ENCODE peak calls at places on chromosome 21, in eight cellular contexts. M is heart right ventricle, S is BJ, K is AG10803, T is GM06990, F is cardiac muscle cell, G is HFF-Myc, J is GM12865. O is an unnamed sample.

GRCh38 chr21:38478782-38479181 is 19.5 kb downstream of the ERG start:
- DNase-seq in M (no peak), S (no peak), K (no peak), T (no peak), F (peak; percentile 83), G (no peak), J (no peak), O (no peak)

GRCh38 chr21:29359718-29360117 is 61.0 kb downstream of the BACH1 start:
- DNase-seq in M (no peak), S (no peak), K (no peak), T (no peak), F (no peak), G (no peak), J (no peak), O (no peak)

GRCh38 chr21:42349420-42350075 is 1.2 kb downstream of the TFF2 start:
- DNase-seq in M (no peak), S (no peak), K (no peak), T (no peak), F (no peak), G (no peak), J (no peak), O (no peak)

GRCh38 chr21:40839551-40839950 is 7.4 kb downstream of the DSCAM start:
- DNase-seq in M (no peak), S (no peak), K (no peak), T (no peak), F (no peak), G (no peak), J (no peak), O (no peak)

GRCh38 chr21:18493420-18493819 is 89.8 kb upstream of the TMPRSS15 start:
- DNase-seq in M (no peak), S (no peak), K (no peak), T (no peak), F (no peak), G (no peak), J (no peak), O (no peak)

GRCh38 chr21:34701726-34702125 is 32.9 kb downstream of the CLIC6 start:
- DNase-seq in M (no peak), S (no peak), K (peak; percentile 31), T (no peak), F (no peak), G (no peak), J (no peak), O (no peak)

GRCh38 chr21:23968722-23969647 is 1638.3 kb downstream of the MRPL39 start:
- DNase-seq in M (no peak), S (no peak), K (no peak), T (peak; percentile 6), F (no peak), G (peak; percentile 0), J (peak; percentile 74), O (peak; percentile 10)

GRCh38 chr21:26684866-26685265 is 111.8 kb upstream of the CYYR1 start:
- DNase-seq in M (no peak), S (no peak), K (no peak), T (no peak), F (no peak), G (no peak), J (no peak), O (no peak)

GRCh38 chr21:40671721-40672120 is 175.2 kb downstream of the DSCAM start:
- DNase-seq in M (no peak), S (no peak), K (peak; percentile 3), T (no peak), F (no peak), G (no peak), J (no peak), O (no peak)

GRCh38 chr21:19468981-19469715 is 1065.6 kb upstream of the TMPRSS15 start:
- DNase-seq in M (no peak), S (no peak), K (no peak), T (no peak), F (peak; percentile 18), G (no peak), J (no peak), O (no peak)

GRCh38 chr21:32135401-32136363 is 143.2 kb downstream of the MIS18A start:
- DNase-seq in M (no peak), S (peak; percentile 65), K (peak; percentile 96), T (peak; percentile 56), F (no peak), G (peak; percentile 89), J (peak; percentile 77), O (peak; percentile 46)

GRCh38 chr21:39010629-39011404 is 172.4 kb downstream of the PSMG1 start:
- DNase-seq in M (no peak), S (no peak), K (no peak), T (no peak), F (no peak), G (no peak), J (no peak), O (no peak)

GRCh38 chr21:42400525-42400924 is 3.2 kb upstream of the UBASH3A start:
- DNase-seq in M (no peak), S (no peak), K (peak; percentile 3), T (no peak), F (peak; percentile 6), G (peak; percentile 22), J (peak; percentile 37), O (no peak)

DNA sequence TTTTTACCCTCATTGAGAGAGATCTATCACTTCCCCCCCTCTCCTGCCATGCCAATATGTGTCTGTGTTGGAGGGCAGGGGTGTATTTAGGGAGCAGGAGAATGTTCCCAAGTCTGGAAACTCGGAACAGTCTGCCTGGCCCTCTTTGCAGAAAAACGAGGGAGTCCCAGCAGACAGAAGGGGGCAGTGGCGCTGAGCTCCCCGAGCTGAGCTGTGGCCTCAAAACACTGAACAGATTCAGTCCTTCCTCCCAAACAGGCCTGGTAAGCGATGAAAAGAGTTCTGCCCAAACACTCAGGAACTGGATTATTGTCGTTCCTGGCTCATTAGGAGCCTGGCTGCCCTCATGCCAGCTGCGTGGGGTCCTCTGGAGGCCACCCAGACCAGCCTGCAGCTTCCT is 981 bp downstream of the CLDN14 start:
- DNase-seq in M (no peak), S (no peak), K (peak; percentile 31), T (no peak), F (peak; percentile 17), G (no peak), J (no peak), O (no peak)
- TF ChIP-seq CTCF in M (no peak), S (peak; percentile 48), K (peak; percentile 50), T (peak; percentile 46), F (peak; percentile 33), G (peak; percentile 39), J (no peak), O (peak; percentile 42)

GRCh38 chr21:46054031-46054430 is 43.9 kb upstream of the COL6A2 start:
- DNase-seq in M (no peak), S (no peak), K (no peak), T (no peak), F (no peak), G (no peak), J (no peak), O (no peak)
- H3K4me3 ChIP-seq in M (no peak overlapping the region), S (no peak overlapping the region), K (no peak overlapping the region), T (no peak overlapping the region), F (no peak overlapping the region), G (no peak overlapping the region), J (no peak overlapping the region), O (no peak overlapping the region)

GRCh38 chr21:45613881-45614280 is 29.6 kb upstream of the PCBP3 start:
- DNase-seq in M (no peak), S (no peak), K (no peak), T (no peak), F (peak; percentile 33), G (no peak), J (no peak), O (no peak)

GRCh38 chr21:45617021-45617930 is 26.2 kb upstream of the PCBP3 start:
- DNase-seq in M (no peak), S (no peak), K (no peak), T (no peak), F (no peak), G (no peak), J (no peak), O (no peak)

GRCh38 chr21:45612096-45613019 is 31.2 kb upstream of the PCBP3 start:
- DNase-seq in M (no peak), S (peak; percentile 20), K (peak; percentile 64), T (no peak), F (peak; percentile 87), G (no peak), J (no peak), O (no peak)

GRCh38 chr21:45613396-45613795 is 30.1 kb upstream of the PCBP3 start:
- DNase-seq in M (no peak), S (no peak), K (no peak), T (no peak), F (no peak), G (no peak), J (no peak), O (no peak)

GRCh38 chr21:45615145-45615711 is 28.3 kb upstream of the PCBP3 start:
- DNase-seq in M (no peak), S (no peak), K (no peak), T (peak; percentile 71), F (no peak), G (no peak), J (peak; percentile 84), O (peak; percentile 58)
- TF ChIP-seq CTCF in M (no peak), S (no peak), K (no peak), T (peak; percentile 6), F (no peak), G (no peak), J (no peak), O (no peak)

GRCh38 chr21:33372582-33372981 is 30.6 kb upstream of the IFNGR2 start:
- DNase-seq in M (no peak), S (no peak), K (no peak), T (no peak), F (no peak), G (no peak), J (no peak), O (no peak)

GRCh38 chr21:33373451-33373850 is 29.8 kb upstream of the IFNGR2 start:
- DNase-seq in M (no peak), S (no peak), K (peak; percentile 40), T (no peak), F (no peak), G (no peak), J (no peak), O (no peak)

GRCh38 chr21:33374874-33375644 is 28.2 kb upstream of the IFNGR2 start:
- DNase-seq in M (no peak), S (no peak), K (no peak), T (no peak), F (no peak), G (no peak), J (peak; percentile 50), O (no peak)

GRCh38 chr21:33377221-33377620 is 26.0 kb upstream of the IFNGR2 start:
- DNase-seq in M (no peak), S (no peak), K (no peak), T (no peak), F (no peak), G (no peak), J (peak; percentile 55), O (no peak)

DNA sequence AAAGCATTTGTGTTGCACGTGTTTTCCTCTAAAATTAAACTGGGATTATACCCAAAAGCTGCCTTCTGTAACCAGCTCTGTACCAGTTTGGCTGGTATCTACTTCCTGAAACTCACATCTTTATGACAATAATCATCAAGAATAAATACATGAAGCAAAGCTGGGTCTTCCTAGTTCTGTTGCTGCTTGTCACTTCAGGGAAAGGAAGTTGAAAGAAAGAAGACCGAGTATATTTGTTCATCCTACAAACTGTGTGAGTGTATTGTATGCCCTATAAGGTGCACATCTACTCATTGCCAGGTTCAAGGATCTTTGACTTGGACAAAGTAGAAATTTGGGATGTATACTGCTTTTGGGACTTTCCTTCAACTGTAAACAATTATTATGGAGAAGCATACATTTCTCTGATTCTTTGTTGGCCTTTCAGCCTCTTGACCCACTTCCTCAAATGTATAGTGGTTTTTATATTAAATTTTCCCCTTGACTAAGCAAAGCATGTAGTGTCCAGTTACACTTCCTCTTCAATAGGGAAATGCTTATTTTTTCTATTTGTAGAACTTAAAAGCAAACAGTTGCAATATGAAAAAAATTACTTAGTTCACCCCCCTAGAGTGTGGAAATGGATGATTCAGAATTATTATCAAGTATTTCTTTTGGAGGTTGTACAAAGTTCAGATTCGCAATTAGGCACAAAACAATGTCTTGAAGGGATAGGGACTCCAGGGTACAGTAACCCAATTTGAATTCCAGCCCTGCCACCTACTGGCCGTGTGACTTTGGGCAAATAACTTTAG is 28.9 kb upstream of the IFNGR2 start:
- DNase-seq in M (peak; percentile 32), S (no peak), K (peak; percentile 64), T (no peak), F (peak; percentile 82), G (peak; percentile 45), J (peak; percentile 77), O (peak; percentile 46)
- H3K4me3 ChIP-seq in M (no peak overlapping the region), S (no peak overlapping the region), K (no peak overlapping the region), T (no peak overlapping the region), F (no peak overlapping the region), G (no peak overlapping the region), J (no peak overlapping the region), O (no peak overlapping the region)